ENCODE peak calls at places on chromosome 20, in eight cellular contexts. P, L, V, M, B, S, D and H are unnamed samples.

GRCh38 chr20:31606928-31607639 is 2.0 kb downstream of the ID1 start:
- DNase-seq in P (peak; percentile 39), L (peak; percentile 37), V (no peak), M (peak; percentile 73), B (peak; percentile 55), S (no peak), D (peak; percentile 67), H (no peak)

GRCh38 chr20:22819134-22819533 is 216.0 kb upstream of the SSTR4 start:
- DNase-seq in P (no peak), L (no peak), V (no peak), M (no peak), B (no peak), S (no peak), D (no peak), H (no peak)

GRCh38 chr20:11976966-11977365 is 59.3 kb downstream of the BTBD3 start:
- DNase-seq in P (no peak), L (no peak), V (no peak), M (no peak), B (no peak), S (no peak), D (no peak), H (no peak)

GRCh38 chr20:50666709-50667310 is 24.5 kb downstream of the RIPOR3 start:
- DNase-seq in P (no peak), L (no peak), V (no peak), M (no peak), B (no peak), S (no peak), D (no peak), H (no peak)

GRCh38 chr20:59010995-59011873 is 4.2 kb upstream of the CTSZ start:
- DNase-seq in P (no peak), L (peak; percentile 15), V (no peak), M (peak; percentile 45), B (peak; percentile 25), S (no peak), D (peak; percentile 71), H (no peak)

GRCh38 chr20:4502756-4503155 is 219.0 kb upstream of the PRND start:
- DNase-seq in P (no peak), L (no peak), V (no peak), M (no peak), B (no peak), S (peak; percentile 23), D (no peak), H (no peak)

GRCh38 chr20:47352332-47353223 is 3.9 kb downstream of the ZMYND8 start:
- DNase-seq in P (peak; percentile 55), L (peak; percentile 69), V (peak; percentile 49), M (peak; percentile 59), B (peak; percentile 86), S (no peak), D (no peak), H (peak; percentile 90)

GRCh38 chr20:58717278-58718091 is 24.9 kb downstream of the NPEPL1 start:
- DNase-seq in P (peak; percentile 25), L (no peak), V (no peak), M (no peak), B (peak; percentile 24), S (no peak), D (no peak), H (no peak)

GRCh38 chr20:19867074-19867473 is 109.0 kb downstream of the RIN2 start:
- DNase-seq in P (no peak), L (no peak), V (no peak), M (no peak), B (no peak), S (no peak), D (peak; percentile 89), H (no peak)

GRCh38 chr20:54168961-54169862 is 4.6 kb downstream of the CYP24A1 start:
- DNase-seq in P (no peak), L (no peak), V (no peak), M (no peak), B (no peak), S (no peak), D (no peak), H (no peak)

GRCh38 chr20:34644345-34644744 is 32.5 kb downstream of the PIGU start:
- DNase-seq in P (no peak), L (no peak), V (no peak), M (no peak), B (no peak), S (no peak), D (no peak), H (no peak)

GRCh38 chr20:52152416-52152815 is 39.2 kb downstream of the ZFP64 start:
- DNase-seq in P (no peak), L (no peak), V (no peak), M (no peak), B (no peak), S (no peak), D (no peak), H (no peak)

GRCh38 chr20:52145587-52145986 is 46.0 kb downstream of the ZFP64 start:
- DNase-seq in P (no peak), L (no peak), V (no peak), M (no peak), B (no peak), S (no peak), D (peak; percentile 28), H (no peak)

GRCh38 chr20:52154575-52154974 is 37.0 kb downstream of the ZFP64 start:
- DNase-seq in P (no peak), L (no peak), V (no peak), M (no peak), B (no peak), S (no peak), D (no peak), H (no peak)

GRCh38 chr20:52152921-52153320 is 38.7 kb downstream of the ZFP64 start:
- DNase-seq in P (no peak), L (no peak), V (no peak), M (no peak), B (no peak), S (no peak), D (no peak), H (no peak)

GRCh38 chr20:52150440-52151258 is 40.9 kb downstream of the ZFP64 start:
- DNase-seq in P (no peak), L (peak; percentile 54), V (peak; percentile 60), M (no peak), B (no peak), S (peak; percentile 52), D (peak; percentile 58), H (peak; percentile 36)
- TF ChIP-seq CTCF in P (peak; percentile 46), L (peak; percentile 82), V (peak; percentile 82), M (peak; percentile 71), B (peak; percentile 45), S (peak; percentile 61), D (peak; percentile 71), H (peak; percentile 66)

GRCh38 chr20:62837091-62837490 is 20.2 kb downstream of the COL9A3 start:
- DNase-seq in P (no peak), L (no peak), V (no peak), M (no peak), B (no peak), S (no peak), D (no peak), H (no peak)
- H3K27me3 ChIP-seq in P (no peaks in the 10 kb centered on the region), L (no peaks in the 10 kb centered on the region), V (peaks cover 42% of the 10 kb centered on the region), M (no peaks in the 10 kb centered on the region), B (peaks cover 17% of the 10 kb centered on the region), S (no peaks in the 10 kb centered on the region), D (no peaks in the 10 kb centered on the region), H (no peaks in the 10 kb centered on the region)

DNA sequence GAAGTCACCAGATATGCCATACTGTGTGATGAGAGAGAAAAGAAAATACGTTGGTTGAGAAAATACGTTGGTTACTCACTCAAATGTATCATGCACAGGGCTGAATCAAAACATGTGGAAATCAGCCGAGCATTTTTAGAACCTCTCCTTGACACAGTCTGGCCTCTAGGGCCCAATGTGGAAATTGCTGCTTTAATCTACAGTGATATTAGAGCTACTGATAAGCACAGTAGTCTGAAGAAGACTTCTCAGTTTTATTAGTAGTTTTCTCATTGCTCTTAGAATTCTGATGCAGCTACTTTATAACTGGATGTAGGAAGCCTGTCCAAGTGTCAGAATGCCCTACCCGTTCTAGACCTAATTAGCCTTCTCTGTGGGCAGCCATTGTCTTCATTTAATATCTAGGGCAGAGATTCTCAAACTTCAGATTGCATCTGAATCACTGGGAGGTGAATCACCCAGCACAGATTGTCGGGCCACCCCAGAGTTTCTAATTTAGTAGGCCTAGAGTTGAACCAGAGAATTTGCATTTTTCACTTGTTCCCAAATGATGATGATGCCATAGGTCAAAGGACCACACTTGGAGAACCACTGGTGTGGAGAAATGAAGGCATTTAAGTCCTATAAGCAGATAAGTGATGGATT is 229.1 kb downstream of the PLCB1 start:
- DNase-seq in P (no peak), L (no peak), V (no peak), M (no peak), B (no peak), S (no peak), D (peak; percentile 58), H (peak; percentile 46)
- TF ChIP-seq CTCF in P (no peak), L (no peak), V (peak; percentile 3), M (no peak), B (no peak), S (no peak), D (no peak), H (peak; percentile 10)

GRCh38 chr20:63167918-63168520 is 47.9 kb downstream of the YTHDF1 start:
- DNase-seq in P (no peak), L (no peak), V (no peak), M (no peak), B (no peak), S (no peak), D (no peak), H (no peak)

GRCh38 chr20:63165538-63166422 is 50.2 kb downstream of the YTHDF1 start:
- DNase-seq in P (no peak), L (no peak), V (no peak), M (no peak), B (no peak), S (no peak), D (no peak), H (no peak)

GRCh38 chr20:63167026-63167917 is 48.7 kb downstream of the YTHDF1 start:
- DNase-seq in P (no peak), L (no peak), V (no peak), M (no peak), B (no peak), S (no peak), D (no peak), H (no peak)

GRCh38 chr20:63164681-63165537 is 51.0 kb downstream of the YTHDF1 start:
- DNase-seq in P (no peak), L (no peak), V (no peak), M (no peak), B (no peak), S (no peak), D (no peak), H (no peak)

GRCh38 chr20:63166423-63167020 is 49.4 kb downstream of the YTHDF1 start:
- DNase-seq in P (no peak), L (no peak), V (no peak), M (no peak), B (no peak), S (no peak), D (no peak), H (no peak)
- H3K27me3 ChIP-seq in P (no peaks in the 10 kb centered on the region), L (peaks cover 18% of the 10 kb centered on the region), V (peaks cover 69% of the 10 kb centered on the region), M (no peaks in the 10 kb centered on the region), B (peaks cover 83% of the 10 kb centered on the region), S (no peaks in the 10 kb centered on the region), D (peaks cover 40% of the 10 kb centered on the region), H (no peaks in the 10 kb centered on the region)

GRCh38 chr20:41889125-41889870 is 271.1 kb upstream of the CHD6 start:
- DNase-seq in P (no peak), L (peak; percentile 18), V (no peak), M (no peak), B (no peak), S (peak; percentile 22), D (no peak), H (no peak)
- TF ChIP-seq CTCF in P (no peak), L (peak; percentile 13), V (peak; percentile 43), M (no peak), B (no peak), S (no peak), D (no peak), H (peak; percentile 5)